ENCODE peak calls at places on chromosomes 5 and 9, in four cellular contexts. N is AG09309, O is adrenal gland, W is NT2/D1. P is an unnamed sample.

GRCh38 chr5:44189255-44189654 is 200.0 kb downstream of the FGF10 start:
- DNase-seq in N (no peak), O (no peak), W (no peak), P (no peak)

GRCh38 chr5:97495301-97495700 is 312.3 kb upstream of the RIOK2 start:
- DNase-seq in N (no peak), O (no peak), W (no peak), P (no peak)

GRCh38 chr5:151213803-151214613 is 9.9 kb downstream of the CCDC69 start:
- DNase-seq in N (no peak), O (peak), W (no peak), P (peak)

GRCh38 chr9:7273575-7273974 is 515.8 kb downstream of the KDM4C start:
- DNase-seq in N (peak), O (no peak), W (no peak), P (peak)

GRCh38 chr9:75911390-75911789 is 20.9 kb downstream of the PCSK5 start:
- DNase-seq in N (no peak), O (no peak), W (no peak), P (no peak)

GRCh38 chr5:118220491-118220890 is 767.9 kb downstream of the DTWD2 start:
- DNase-seq in N (peak), O (no peak), W (no peak), P (no peak)

GRCh38 chr9:36632892-36633291 is 60.2 kb downstream of the MELK start:
- DNase-seq in N (peak), O (no peak), W (peak), P (no peak)

GRCh38 chr9:36328798-36329411 is 70.7 kb upstream of the GNE start:
- DNase-seq in N (peak), O (no peak), W (peak), P (no peak)

GRCh38 chr5:10456583-10457562 is 15.2 kb downstream of the ROPN1L start:
- DNase-seq in N (no peak), O (no peak), W (no peak), P (no peak)

GRCh38 chr5:129384736-129385135 is 75.4 kb upstream of the ADAMTS19 start:
- DNase-seq in N (no peak), O (no peak), W (no peak), P (no peak)

GRCh38 chr5:164097747-164098146 is 592.3 kb downstream of the MAT2B start:
- DNase-seq in N (no peak), O (no peak), W (no peak), P (no peak)

GRCh38 chr5:961711-962240 is 46.8 kb upstream of the NKD2 start:
- DNase-seq in N (no peak), O (no peak), W (no peak), P (no peak)

GRCh38 chr5:9507974-9508373 is 37.9 kb downstream of the SEMA5A start:
- DNase-seq in N (peak), O (no peak), W (no peak), P (no peak)

GRCh38 chr5:175823731-175824525 is 47.5 kb upstream of the CPLX2 start:
- DNase-seq in N (no peak), O (no peak), W (no peak), P (no peak)

GRCh38 chr9:4515958-4516375 is 25.7 kb downstream of the SLC1A1 start:
- DNase-seq in N (no peak), O (no peak), W (no peak), P (no peak)

GRCh38 chr5:383621-384020 is 59.4 kb upstream of the EXOC3 start:
- DNase-seq in N (no peak), O (no peak), W (no peak), P (no peak)

GRCh38 chr9:93076101-93076791 is 17.7 kb downstream of the SUSD3 start:
- DNase-seq in N (no peak), O (no peak), W (no peak), P (no peak)

GRCh38 chr9:127140842-127141675 is 18.6 kb upstream of the ANGPTL2 start:
- DNase-seq in N (no peak), O (no peak), W (no peak), P (no peak)

GRCh38 chr9:33939924-33940874 is 108.5 kb downstream of the UBAP2 start:
- DNase-seq in N (no peak), O (no peak), W (no peak), P (no peak)

GRCh38 chr9:107251756-107252322 is 31.2 kb upstream of the RAD23B start:
- DNase-seq in N (peak), O (peak), W (no peak), P (peak)
- H3K4me3 ChIP-seq in N (no peak), O (no peak), W (no peak), P (no peak)

DNA sequence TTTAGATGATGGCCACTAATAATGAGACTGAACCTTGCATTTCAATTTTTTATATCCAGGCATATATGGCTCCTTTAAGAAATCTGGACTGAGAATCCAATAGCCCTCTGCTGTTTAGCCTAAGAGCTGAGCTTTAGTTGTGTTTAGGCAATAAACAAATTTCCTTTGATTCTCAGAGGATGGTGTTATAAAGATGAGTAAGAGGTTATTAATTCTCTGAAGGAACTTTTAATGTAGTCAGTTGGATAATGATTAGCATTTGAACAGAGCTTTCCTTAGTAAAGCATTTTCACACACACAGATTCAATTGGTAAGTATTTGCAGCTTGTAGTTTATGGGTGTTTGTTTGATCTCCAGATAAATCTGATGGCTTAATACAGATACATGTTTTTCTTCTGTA is 149.6 kb downstream of the PRR16 start:
- DNase-seq in N (no peak), O (no peak), W (no peak), P (no peak)
- H3K4me3 ChIP-seq in N (no peak), O (no peak), W (no peak), P (no peak)

DNA sequence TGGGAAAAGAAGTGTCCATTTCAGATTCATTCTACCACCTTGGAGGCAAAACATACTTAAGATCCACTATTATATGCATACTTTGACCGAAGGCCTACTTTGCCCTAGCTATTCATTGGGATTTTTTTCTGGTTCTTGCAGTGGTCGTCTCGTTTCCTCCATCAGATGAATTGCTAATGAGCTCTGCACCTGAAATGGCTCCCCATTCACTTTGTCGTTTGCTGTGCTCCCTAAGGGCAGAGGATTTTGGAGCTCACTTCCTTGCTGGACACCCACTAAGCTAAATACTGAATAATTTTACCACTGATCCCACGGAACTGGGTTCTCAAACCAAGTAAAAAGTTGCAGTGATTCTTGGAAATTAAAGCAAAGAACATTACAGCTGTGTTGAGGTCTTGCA is 1.9 kb downstream of the KDM3B start:
- DNase-seq in N (no peak), O (no peak), W (no peak), P (no peak)
- H3K4me3 ChIP-seq in N (peak), O (peak), W (peak), P (peak)

GRCh38 chr5:105817906-105818305 is 1852.8 kb downstream of the EFNA5 start:
- DNase-seq in N (no peak), O (no peak), W (no peak), P (no peak)
- H3K4me3 ChIP-seq in N (no peak), O (no peak), W (no peak), P (no peak)

DNA sequence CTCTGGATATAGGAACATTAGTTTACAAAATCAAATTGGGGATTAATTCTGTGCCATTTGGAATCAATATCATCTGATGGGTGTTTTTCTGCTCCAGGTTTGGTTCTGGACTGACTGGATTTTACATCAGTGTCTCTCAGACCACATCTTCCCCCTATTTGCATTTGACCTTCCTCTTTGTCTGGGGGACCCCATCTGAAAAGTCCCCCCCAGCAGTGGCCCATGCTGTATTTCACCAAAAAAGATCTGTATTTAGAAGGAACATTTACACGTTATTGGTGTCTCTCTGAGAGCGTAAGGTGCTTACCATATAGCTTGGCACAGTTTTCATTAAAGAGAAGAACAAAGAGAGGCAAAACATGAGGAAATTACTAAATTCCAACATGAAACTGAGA is 215.6 kb upstream of the CLINT1 start:
- DNase-seq in N (no peak), O (no peak), W (no peak), P (no peak)
- H3K4me3 ChIP-seq in N (no peak), O (no peak), W (no peak), P (no peak)

DNA sequence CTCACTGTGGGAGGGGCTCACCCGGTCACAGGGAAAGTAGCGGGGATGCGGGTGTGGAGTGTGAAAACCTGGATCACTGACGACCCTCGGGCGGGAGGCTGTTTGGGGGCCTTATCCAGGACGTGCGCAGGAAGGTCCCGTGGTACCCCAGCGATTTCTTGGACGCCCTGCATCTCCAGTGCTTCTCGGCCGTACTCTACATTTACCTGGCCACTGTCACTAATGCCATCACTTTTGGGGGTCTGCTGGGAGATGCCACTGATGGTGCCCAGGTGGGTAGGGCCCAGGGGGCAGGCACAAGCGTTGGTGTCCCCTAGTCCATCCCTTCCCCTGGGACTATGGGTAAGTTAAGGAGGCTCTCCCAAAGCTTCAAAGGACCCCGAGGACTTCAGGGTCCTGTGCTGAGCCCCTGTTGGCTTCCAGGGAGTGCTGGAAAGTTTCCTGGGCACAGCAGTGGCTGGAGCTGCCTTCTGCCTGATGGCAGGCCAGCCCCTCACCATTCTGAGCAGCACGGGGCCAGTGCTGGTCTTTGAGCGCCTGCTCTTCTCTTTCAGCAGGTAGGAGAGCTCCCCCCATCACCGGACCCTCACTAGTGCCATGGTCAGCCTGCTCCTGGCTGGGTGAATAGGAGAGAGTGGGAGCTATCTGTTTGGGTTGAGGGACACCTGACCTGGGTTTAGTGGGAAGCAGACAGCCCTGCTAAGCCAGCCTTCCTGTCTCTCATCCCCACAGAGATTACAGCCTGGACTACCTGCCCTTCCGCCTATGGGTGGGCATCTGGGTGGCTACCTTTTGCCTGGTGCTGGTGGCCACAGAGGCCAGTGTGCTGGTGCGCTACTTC is 3.9 kb downstream of the SLC4A9 start:
- DNase-seq in N (no peak), O (no peak), W (no peak), P (no peak)
- H3K4me3 ChIP-seq in N (peak), O (peak), W (peak), P (peak)

DNA sequence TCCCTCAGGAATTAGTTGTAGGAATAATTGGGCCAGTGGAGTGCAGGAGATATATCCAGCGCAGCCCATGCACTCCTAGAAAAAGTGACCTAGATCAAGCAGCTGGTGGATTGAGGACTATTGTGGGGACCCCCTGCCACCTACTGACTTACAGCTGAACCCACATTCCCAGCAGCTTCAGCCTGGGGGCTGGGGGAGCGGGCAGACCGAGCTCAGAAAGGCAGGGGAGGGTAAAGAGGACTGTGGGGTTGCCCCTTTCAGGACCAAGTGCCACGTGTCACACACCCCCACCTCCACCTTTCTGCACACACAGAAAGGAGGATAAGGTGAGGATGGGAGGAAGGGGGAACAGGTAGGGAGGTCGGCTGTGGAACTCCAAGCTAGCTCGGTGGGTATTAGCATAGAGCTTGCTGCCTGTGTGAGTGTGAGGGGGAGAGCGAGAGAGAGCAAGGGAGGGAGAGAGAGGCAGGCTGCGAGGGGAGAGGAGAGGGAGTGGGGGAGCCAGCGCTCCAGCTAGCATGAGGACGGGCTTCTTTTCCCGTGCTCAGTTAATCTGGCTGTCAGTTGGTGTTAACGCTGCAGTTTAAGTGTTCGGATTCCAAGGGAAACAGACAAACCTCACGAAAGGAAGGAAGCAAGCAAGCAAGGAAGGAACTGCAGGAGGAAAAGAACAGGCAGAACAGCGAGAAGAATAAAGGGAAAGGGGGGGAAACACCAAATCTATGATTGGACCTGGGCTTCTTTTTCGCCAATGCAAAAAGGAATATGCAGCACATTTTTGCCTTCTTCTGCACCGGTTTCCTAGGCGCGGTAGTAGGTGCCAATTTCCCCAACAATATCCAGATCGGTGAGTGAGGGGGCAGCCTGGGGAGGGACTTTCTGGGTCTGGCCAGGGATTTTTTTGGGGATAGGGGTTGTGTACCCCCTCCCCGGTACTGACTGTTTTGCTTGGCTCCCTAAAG is at the start of gene GRIA1:
- DNase-seq in N (no peak), O (no peak), W (peak), P (no peak)
- H3K4me3 ChIP-seq in N (peak), O (no peak), W (peak), P (peak)

GRCh38 chr5:32390819-32391591 is 53.5 kb downstream of the ZFR start:
- DNase-seq in N (peak), O (peak), W (no peak), P (no peak)

GRCh38 chr5:32387841-32388240 is 56.7 kb downstream of the ZFR start:
- DNase-seq in N (no peak), O (no peak), W (no peak), P (no peak)

GRCh38 chr5:32387176-32387575 is 57.4 kb downstream of the ZFR start:
- DNase-seq in N (peak), O (no peak), W (no peak), P (no peak)

GRCh38 chr5:32392039-32392438 is 52.5 kb downstream of the ZFR start:
- DNase-seq in N (no peak), O (no peak), W (no peak), P (no peak)

GRCh38 chr5:32388429-32389111 is 56.0 kb downstream of the ZFR start:
- DNase-seq in N (peak), O (no peak), W (no peak), P (no peak)
- H3K4me3 ChIP-seq in N (no peak), O (no peak), W (no peak), P (no peak)